ENCODE peak calls at places on chromosomes 2 and 18, in eight cellular contexts. X, U, V, D, Z, H, W and E are unnamed samples.

GRCh38 chr2:194443926-194444325 is 1213.1 kb upstream of the SLC39A10 start:
- DNase-seq in X (no peak), U (no peak), V (no peak), D (no peak), Z (no peak), H (no peak), W (no peak), E (no peak)

GRCh38 chr2:8481463-8482009 is 200.3 kb upstream of the ID2 start:
- DNase-seq in X (no peak), U (peak; percentile 16), V (no peak), D (no peak), Z (no peak), H (peak; percentile 68), W (no peak), E (no peak)

GRCh38 chr2:179461367-179461886 is 196.8 kb upstream of the SESTD1 start:
- DNase-seq in X (no peak), U (peak; percentile 3), V (no peak), D (no peak), Z (no peak), H (no peak), W (no peak), E (no peak)

GRCh38 chr2:61763605-61764034 is 90.2 kb downstream of the FAM161A start:
- DNase-seq in X (peak; percentile 93), U (peak; percentile 73), V (peak; percentile 87), D (peak; percentile 84), Z (peak; percentile 85), H (no peak), W (peak; percentile 51), E (peak; percentile 89)

GRCh38 chr2:218374795-218375194 is 7.3 kb upstream of the SLC11A1 start:
- DNase-seq in X (no peak), U (no peak), V (no peak), D (no peak), Z (no peak), H (no peak), W (no peak), E (no peak)

GRCh38 chr2:74743778-74744177 is 89.7 kb downstream of the SEMA4F start:
- DNase-seq in X (no peak), U (no peak), V (no peak), D (no peak), Z (no peak), H (no peak), W (no peak), E (no peak)

GRCh38 chr2:119482481-119483394 is 41.5 kb downstream of the SCTR start:
- DNase-seq in X (no peak), U (no peak), V (peak; percentile 5), D (no peak), Z (peak; percentile 48), H (no peak), W (no peak), E (no peak)

GRCh38 chr2:111054791-111055627 is 65.7 kb upstream of the BCL2L11 start:
- DNase-seq in X (no peak), U (no peak), V (no peak), D (no peak), Z (no peak), H (peak; percentile 40), W (no peak), E (no peak)

GRCh38 chr2:46865181-46865970 is 50.2 kb downstream of the MCFD2 start:
- DNase-seq in X (no peak), U (no peak), V (no peak), D (peak; percentile 61), Z (no peak), H (no peak), W (no peak), E (no peak)

GRCh38 chr18:25039781-25040180 is 312.2 kb downstream of the ZNF521 start:
- DNase-seq in X (no peak), U (no peak), V (no peak), D (no peak), Z (no peak), H (no peak), W (no peak), E (no peak)

GRCh38 chr2:173588931-173589369 is 234.3 kb downstream of the CDCA7 start:
- DNase-seq in X (no peak), U (peak; percentile 65), V (no peak), D (no peak), Z (no peak), H (no peak), W (no peak), E (no peak)

GRCh38 chr2:72181616-72182015 is 34.0 kb upstream of the CYP26B1 start:
- DNase-seq in X (no peak), U (no peak), V (no peak), D (no peak), Z (no peak), H (no peak), W (no peak), E (no peak)

GRCh38 chr2:96159084-96159830 is 14.0 kb upstream of the DUSP2 start:
- DNase-seq in X (no peak), U (no peak), V (no peak), D (no peak), Z (no peak), H (peak; percentile 66), W (no peak), E (no peak)

GRCh38 chr2:151973901-151974199 is 125.0 kb downstream of the CACNB4 start:
- DNase-seq in X (peak; percentile 34), U (no peak), V (no peak), D (no peak), Z (no peak), H (no peak), W (no peak), E (no peak)

GRCh38 chr2:219875036-219875435 is 247.6 kb downstream of the SLC4A3 start:
- DNase-seq in X (no peak), U (no peak), V (no peak), D (no peak), Z (no peak), H (no peak), W (no peak), E (no peak)

GRCh38 chr2:6676245-6676644 is 189.5 kb downstream of the CMPK2 start:
- DNase-seq in X (no peak), U (no peak), V (no peak), D (no peak), Z (no peak), H (no peak), W (no peak), E (no peak)

GRCh38 chr2:73418343-73418742 is 32.7 kb downstream of the ALMS1 start:
- DNase-seq in X (peak; percentile 95), U (no peak), V (peak; percentile 79), D (peak; percentile 31), Z (peak; percentile 56), H (no peak), W (no peak), E (peak; percentile 21)

GRCh38 chr18:45014047-45014501 is 333.4 kb downstream of the SETBP1 start:
- DNase-seq in X (peak; percentile 73), U (peak; percentile 45), V (peak; percentile 50), D (no peak), Z (no peak), H (no peak), W (no peak), E (no peak)

GRCh38 chr18:7370375-7370774 is 139.5 kb downstream of the LRRC30 start:
- DNase-seq in X (peak; percentile 46), U (no peak), V (no peak), D (no peak), Z (peak; percentile 62), H (no peak), W (no peak), E (peak; percentile 19)

GRCh38 chr2:72851333-72851732 is 25.5 kb upstream of the EXOC6B start:
- DNase-seq in X (no peak), U (no peak), V (no peak), D (no peak), Z (no peak), H (no peak), W (no peak), E (no peak)

GRCh38 chr2:101743288-101743687 is 45.8 kb downstream of the MAP4K4 start:
- DNase-seq in X (no peak), U (no peak), V (no peak), D (no peak), Z (no peak), H (no peak), W (no peak), E (no peak)
- H3K4me1 ChIP-seq in X (peaks cover 49% of the 10 kb centered on the region), U (peaks cover 71% of the 10 kb centered on the region), V (peaks cover 17% of the 10 kb centered on the region), D (peaks cover 10% of the 10 kb centered on the region), Z (peaks cover 90% of the 10 kb centered on the region), H (peaks cover 60% of the 10 kb centered on the region), W (peaks cover 51% of the 10 kb centered on the region), E (peaks cover 53% of the 10 kb centered on the region)

GRCh38 chr2:101773137-101773536 is 75.6 kb downstream of the MAP4K4 start:
- DNase-seq in X (no peak), U (no peak), V (no peak), D (no peak), Z (no peak), H (no peak), W (no peak), E (no peak)

GRCh38 chr2:101777337-101777736 is 79.8 kb downstream of the MAP4K4 start:
- DNase-seq in X (no peak), U (no peak), V (no peak), D (no peak), Z (no peak), H (no peak), W (no peak), E (no peak)

GRCh38 chr2:101776172-101777043 is 78.9 kb downstream of the MAP4K4 start:
- DNase-seq in X (peak; percentile 55), U (no peak), V (no peak), D (no peak), Z (no peak), H (no peak), W (no peak), E (no peak)

GRCh38 chr2:101775636-101776035 is 78.1 kb downstream of the MAP4K4 start:
- DNase-seq in X (no peak), U (no peak), V (no peak), D (no peak), Z (no peak), H (no peak), W (no peak), E (no peak)

GRCh38 chr2:101775092-101775491 is 77.6 kb downstream of the MAP4K4 start:
- DNase-seq in X (peak; percentile 44), U (no peak), V (no peak), D (no peak), Z (no peak), H (no peak), W (no peak), E (no peak)
- H3K4me1 ChIP-seq in X (peaks cover 32% of the 10 kb centered on the region), U (peaks cover 4% of the 10 kb centered on the region), V (peaks cover 21% of the 10 kb centered on the region), D (peaks cover 7% of the 10 kb centered on the region), Z (peaks cover 98% of the 10 kb centered on the region), H (peaks cover 26% of the 10 kb centered on the region), W (peaks cover 34% of the 10 kb centered on the region), E (peaks cover 21% of the 10 kb centered on the region)

DNA sequence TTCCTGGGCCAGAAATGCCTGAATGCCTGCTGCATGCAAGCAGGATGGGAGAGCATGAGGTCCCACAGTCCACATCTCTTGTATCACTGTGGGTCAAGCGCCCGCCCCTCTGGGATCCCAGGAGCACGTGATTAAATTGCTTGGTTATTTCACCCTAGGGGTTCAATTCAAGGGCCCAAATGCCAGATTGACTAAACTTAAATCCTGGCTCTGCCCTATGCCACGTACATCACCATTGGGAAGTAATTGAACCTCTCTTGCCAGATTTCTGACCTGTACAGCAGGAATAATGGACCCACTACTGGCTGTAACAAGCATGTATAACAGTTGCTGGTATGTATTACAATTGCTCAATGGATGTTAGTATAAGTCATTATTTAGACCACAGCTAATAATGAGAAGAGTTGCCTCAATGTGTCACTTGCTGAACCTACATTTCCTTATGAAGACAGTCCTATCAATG is 19.9 kb downstream of the FHL2 start:
- DNase-seq in X (no peak), U (no peak), V (peak; percentile 19), D (no peak), Z (no peak), H (no peak), W (no peak), E (no peak)
- H3K4me1 ChIP-seq in X (peaks cover 80% of the 10 kb centered on the region), U (peaks cover 31% of the 10 kb centered on the region), V (peaks cover 56% of the 10 kb centered on the region), D (peaks cover 4% of the 10 kb centered on the region), Z (peaks cover 100% of the 10 kb centered on the region), H (no peaks in the 10 kb centered on the region), W (peaks cover 21% of the 10 kb centered on the region), E (peaks cover 10% of the 10 kb centered on the region)

GRCh38 chr2:10378189-10378588 is 69.9 kb downstream of the ODC1 start:
- DNase-seq in X (no peak), U (no peak), V (no peak), D (peak; percentile 51), Z (no peak), H (peak; percentile 96), W (no peak), E (no peak)
- H3K4me1 ChIP-seq in X (no peaks in the 10 kb centered on the region), U (peaks cover 16% of the 10 kb centered on the region), V (no peaks in the 10 kb centered on the region), D (peaks cover 9% of the 10 kb centered on the region), Z (peaks cover 33% of the 10 kb centered on the region), H (peaks cover 85% of the 10 kb centered on the region), W (peaks cover 11% of the 10 kb centered on the region), E (peaks cover 10% of the 10 kb centered on the region)